ENCODE peak calls at places on chromosome 9, in seven cellular contexts. S is heart right ventricle; R is psoas muscle; Y is aorta; V is CD4-positive, alpha-beta memory T cell; O is breast epithelium; G is adrenal gland. M is an unnamed sample.

GRCh38 chr9:129172816-129173215 is 5.2 kb downstream of the IER5L start:
- DNase-seq in S (no peak), Y (no peak), G (no peak), O (no peak), V (no peak), R (no peak), M (no peak)

GRCh38 chr9:135347461-135347860 is 132.1 kb upstream of the PPP1R26 start:
- DNase-seq in G (no peak), R (no peak), O (no peak), S (no peak), Y (peak), V (no peak), M (no peak)

GRCh38 chr9:134025606-134026541 is 593 bp downstream of the BRD3OS start:
- DNase-seq in G (peak), O (no peak), V (peak), S (peak), R (peak), Y (no peak), M (no peak)

GRCh38 chr9:93673271-93673843 is 97.0 kb downstream of the PHF2 start:
- DNase-seq in G (peak), Y (peak), V (no peak), S (peak), R (peak), O (peak), M (no peak)

GRCh38 chr9:74643303-74643933 is 146.3 kb downstream of the RORB start:
- DNase-seq in S (no peak), V (no peak), Y (no peak), O (no peak), G (no peak), R (no peak), M (no peak)

GRCh38 chr9:93523518-93524144 is 52.8 kb upstream of the PHF2 start:
- DNase-seq in O (no peak), V (no peak), G (no peak), Y (no peak), R (no peak), S (no peak), M (no peak)

GRCh38 chr9:93656426-93657222 is 80.2 kb downstream of the PHF2 start:
- DNase-seq in O (peak), V (no peak), R (peak), G (no peak), Y (peak), S (no peak), M (no peak)

GRCh38 chr9:125580701-125581286 is 126.2 kb downstream of the MAPKAP1 start:
- DNase-seq in R (no peak), O (no peak), Y (no peak), V (no peak), S (no peak), G (no peak), M (no peak)

GRCh38 chr9:86507119-86507731 is 153.0 kb upstream of the TUT7 start:
- DNase-seq in S (no peak), G (no peak), O (no peak), R (peak), Y (no peak), V (no peak), M (no peak)

GRCh38 chr9:93255994-93256877 is 72.3 kb downstream of the WNK2 start:
- DNase-seq in V (no peak), R (peak), Y (peak), G (peak), S (no peak), O (peak), M (no peak)

GRCh38 chr9:94002316-94003140 is 47.4 kb upstream of the BARX1 start:
- DNase-seq in G (peak), S (no peak), O (no peak), Y (no peak), V (no peak), R (no peak), M (peak)

GRCh38 chr9:125460883-125461475 is 199.4 kb downstream of the GAPVD1 start:
- DNase-seq in S (no peak), R (no peak), Y (no peak), G (no peak), V (no peak), O (no peak), M (no peak)

GRCh38 chr9:129983891-129984290 is 59.1 kb downstream of the FNBP1 start:
- DNase-seq in V (no peak), Y (no peak), R (no peak), G (no peak), S (no peak), O (no peak), M (no peak)

GRCh38 chr9:15155826-15156225 is 151.2 kb downstream of the TTC39B start:
- DNase-seq in O (no peak), S (peak), G (no peak), R (no peak), V (no peak), Y (no peak), M (no peak)

GRCh38 chr9:87793292-87793691 is 67.4 kb downstream of the CTSL start:
- DNase-seq in Y (no peak), G (peak), O (no peak), S (no peak), V (no peak), R (no peak), M (no peak)

GRCh38 chr9:122130837-122131236 is 28.7 kb downstream of the NDUFA8 start:
- DNase-seq in V (no peak), R (no peak), Y (no peak), S (no peak), O (no peak), G (no peak), M (no peak)

GRCh38 chr9:77819672-77820071 is 171.6 kb upstream of the GNA14 start:
- DNase-seq in R (no peak), G (no peak), O (no peak), S (no peak), Y (no peak), V (no peak), M (no peak)

GRCh38 chr9:23621166-23621565 is 204.9 kb downstream of the ELAVL2 start:
- DNase-seq in G (no peak), S (no peak), O (no peak), V (no peak), R (no peak), Y (no peak), M (no peak)

GRCh38 chr9:128499920-128500319 is 4.6 kb upstream of the GLE1 start:
- DNase-seq in O (no peak), G (no peak), Y (peak), S (no peak), V (no peak), R (no peak), M (no peak)

GRCh38 chr9:133708770-133709611 is 29.2 kb downstream of the SARDH start:
- DNase-seq in G (no peak), S (no peak), R (peak), O (no peak), Y (peak), V (peak), M (no peak)

GRCh38 chr9:131728546-131728910 is 11.3 kb downstream of the RAPGEF1 start:
- DNase-seq in Y (no peak), G (no peak), O (no peak), S (no peak), V (peak), R (no peak), M (no peak)

GRCh38 chr9:109083813-109084405 is 35.8 kb downstream of the TMEM245 start:
- DNase-seq in Y (no peak), V (no peak), G (no peak), R (no peak), S (no peak), O (no peak), M (no peak)

GRCh38 chr9:80197661-80198060 is 625.9 kb downstream of the TLE4 start:
- DNase-seq in O (no peak), R (no peak), V (no peak), G (no peak), Y (no peak), S (no peak), M (no peak)

GRCh38 chr9:93197670-93198069 is 13.7 kb downstream of the WNK2 start:
- DNase-seq in G (no peak), O (no peak), R (peak), Y (peak), V (no peak), S (no peak), M (no peak)

GRCh38 chr9:135053133-135053532 is 34.3 kb upstream of the OLFM1 start:
- DNase-seq in O (peak), V (no peak), R (no peak), G (no peak), Y (peak), S (no peak), M (no peak)

GRCh38 chr9:93116049-93116961 is 17.7 kb downstream of the NINJ1 start:
- DNase-seq in Y (peak), S (peak), O (peak), G (peak), V (no peak), R (peak), M (no peak)

GRCh38 chr9:17824191-17824926 is 245.5 kb downstream of the SH3GL2 start:
- DNase-seq in O (no peak), G (no peak), V (no peak), Y (no peak), R (no peak), S (no peak), M (no peak)

GRCh38 chr9:16138961-16139441 is 586.2 kb downstream of the CCDC171 start:
- DNase-seq in V (no peak), O (no peak), S (peak), G (no peak), R (peak), Y (peak), M (no peak)

GRCh38 chr9:124593080-124594058 is 86.2 kb upstream of the NR5A1 start:
- DNase-seq in S (no peak), V (no peak), O (no peak), R (no peak), Y (no peak), G (no peak), M (no peak)

GRCh38 chr9:109940536-109940935 is 160.5 kb downstream of the PALM2AKAP2 start:
- DNase-seq in V (no peak), Y (no peak), G (no peak), R (no peak), O (no peak), S (no peak), M (no peak)

DNA sequence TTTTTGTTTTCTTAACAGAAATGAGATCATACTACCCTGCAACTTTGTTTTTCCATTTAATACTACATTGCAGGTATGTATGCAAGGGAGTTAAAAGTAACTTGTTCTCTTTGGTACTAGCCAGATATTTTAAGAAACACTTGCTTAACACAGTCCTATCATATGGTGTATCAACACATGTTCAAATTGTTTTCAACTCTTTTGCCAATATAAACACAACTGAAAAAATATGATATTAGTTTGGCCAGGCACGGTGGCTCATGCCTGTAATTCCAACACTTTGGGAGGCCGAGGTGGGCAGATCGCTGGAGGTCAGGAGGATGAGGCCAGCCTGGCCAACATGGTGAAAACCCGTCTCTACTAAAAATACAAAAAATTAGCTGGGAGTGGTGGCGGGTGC is 41.6 kb downstream of the RNF38 start:
- DNase-seq in O (no peak), R (no peak), Y (no peak), S (no peak), V (no peak), G (no peak), M (no peak)
- H3K27ac ChIP-seq in O (no peak), R (no peak), Y (no peak), S (no peak), V (no peak), G (no peak), M (no peak)

DNA sequence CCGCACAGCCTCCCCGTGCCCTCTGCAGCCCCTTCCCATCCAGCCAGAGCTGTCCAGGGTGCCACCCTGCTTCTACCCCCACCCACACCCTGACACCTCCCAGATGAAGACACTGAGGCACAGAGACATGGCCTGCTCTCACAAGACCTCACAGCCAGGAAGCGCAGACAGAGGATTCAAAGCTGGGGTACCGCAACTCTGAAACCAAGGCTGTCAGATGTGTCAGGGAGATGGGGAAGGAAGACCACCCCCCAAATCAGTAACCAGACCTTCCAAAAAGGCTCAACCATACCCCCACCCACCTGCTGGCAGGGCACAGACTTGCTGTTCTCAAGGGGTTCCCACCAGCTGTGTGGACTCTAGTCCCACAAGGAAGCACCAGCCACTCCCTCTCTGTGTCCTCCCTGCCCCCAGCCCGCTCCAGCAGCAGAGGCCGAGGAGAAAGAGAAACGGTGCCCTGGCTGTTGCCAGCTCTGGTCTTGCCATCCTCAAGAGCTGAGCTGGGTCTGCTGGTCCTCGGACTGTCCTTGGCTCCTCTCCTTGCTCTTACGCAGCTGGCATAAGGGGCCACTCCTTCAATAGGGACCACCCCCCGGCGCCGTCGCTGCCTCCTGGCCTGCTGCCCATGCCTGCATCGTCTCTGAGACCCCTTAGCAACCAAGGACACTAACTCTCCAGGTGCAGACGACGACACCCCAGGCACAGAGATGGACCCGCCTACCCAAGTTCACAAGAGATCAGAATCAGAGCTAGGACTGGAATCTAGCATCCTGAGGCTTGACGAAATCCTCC is 700 bp downstream of the AKNA start:
- DNase-seq in S (peak), V (no peak), O (no peak), G (no peak), Y (peak), R (no peak), M (no peak)
- H3K27ac ChIP-seq in S (peak), V (peak), O (peak), G (peak), Y (peak), R (peak), M (no peak)

GRCh38 chr9:70056545-70056944 is 12.9 kb downstream of the MAMDC2 start:
- DNase-seq in S (no peak), V (no peak), G (no peak), R (no peak), O (no peak), Y (no peak), M (no peak)
- H3K27ac ChIP-seq in S (no peak), V (no peak), G (no peak), R (no peak), O (no peak), Y (no peak), M (no peak)

DNA sequence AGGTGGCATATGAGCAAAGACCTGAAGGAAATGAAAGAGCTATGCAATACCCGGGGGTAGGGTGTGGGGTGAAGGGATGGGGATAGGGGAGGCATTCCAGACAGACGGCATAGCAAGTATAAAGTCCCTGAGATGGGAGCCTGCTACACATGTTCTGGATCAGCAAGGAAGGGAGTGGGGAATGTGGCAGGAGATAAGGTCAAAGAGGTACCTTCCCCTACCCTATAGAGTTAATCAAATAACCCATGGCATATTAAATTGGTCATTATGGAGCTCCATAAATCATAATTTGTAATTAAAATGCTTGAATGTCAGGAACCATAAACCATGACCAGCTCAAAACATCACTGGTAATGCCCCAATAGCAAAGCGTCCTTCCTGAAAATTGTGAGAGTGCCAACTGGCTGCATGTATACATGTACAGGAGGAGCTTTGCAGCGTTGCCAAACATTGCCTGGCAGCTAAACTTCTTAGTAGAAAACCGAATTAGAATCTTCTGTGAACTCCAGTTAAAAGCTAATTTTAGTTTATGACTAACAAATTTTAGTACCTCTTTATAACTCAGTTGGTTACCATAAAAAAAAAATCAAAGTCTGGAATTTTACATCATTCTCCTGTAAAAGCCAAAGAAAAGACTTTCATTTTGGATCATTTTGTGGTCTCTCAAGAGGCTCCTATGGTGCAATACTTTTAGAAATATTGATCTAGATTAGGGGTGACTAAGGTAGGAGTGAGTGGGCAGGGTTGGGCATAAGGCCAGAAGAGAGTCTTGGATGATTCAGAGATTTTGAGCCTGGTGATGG is 4.7 kb downstream of the DNAI1 start:
- DNase-seq in R (no peak), O (no peak), S (no peak), Y (peak), G (peak), V (no peak), M (no peak)
- H3K27ac ChIP-seq in R (no peak), O (no peak), S (no peak), Y (peak), G (peak), V (no peak), M (no peak)

GRCh38 chr9:95512751-95513120 is 4.0 kb downstream of the PTCH1 start:
- DNase-seq in Y (no peak), O (no peak), S (no peak), V (no peak), R (no peak), G (no peak), M (no peak)
- H3K27ac ChIP-seq in Y (no peak), O (no peak), S (no peak), V (no peak), R (no peak), G (peak), M (no peak)